ENCODE peak calls at places on chromosomes 16 and 17, in ten cellular contexts. Q is stromal cell of bone marrow; M is mesendoderm; P is dorsolateral prefrontal cortex; X is substantia nigra; V is NCI-H1092; N is stomach; R is activated T-cell treated with anti-CD3 and anti-CD28 coated beads, Interleukin-2, amount 50 U/mL, for 48 hours; B is activated T-helper 1 cell treated with Interleukin-2 at 50 U/mL for 16 hours; T is stimulated activated CD8-positive, alpha-beta memory T cell treated with anti-CD3 and anti-CD28 coated beads, Interleukin-12 subunit alpha, Interleukin-12 subunit beta, amount 100 ng/mL, for 4 hours. S is an unnamed sample.

GRCh38 chr17:30297715-30298114 is 6.0 kb upstream of the BLMH start:
- DNase-seq in R (no peak), T (no peak), M (no peak), Q (no peak), B (no peak), X (no peak), N (no peak), V (no peak), P (no peak), S (no peak)

GRCh38 chr17:8420041-8420934 is 15.4 kb upstream of the NDEL1 start:
- DNase-seq in B (no peak), V (no peak), Q (peak; percentile 78), P (no peak), M (no peak), X (no peak), N (peak; percentile 94), R (no peak), T (no peak), S (no peak)

GRCh38 chr17:61837175-61838051 is 25.9 kb downstream of the BRIP1 start:
- DNase-seq in X (no peak), T (no peak), V (no peak), R (peak; percentile 54), B (no peak), N (peak; percentile 65), M (peak; percentile 57), Q (peak; percentile 45), P (no peak), S (peak; percentile 74)

GRCh38 chr17:66018786-66019185 is 173.1 kb downstream of the CEP112 start:
- DNase-seq in Q (no peak), P (no peak), N (no peak), R (no peak), T (no peak), B (no peak), V (no peak), X (no peak), M (no peak), S (no peak)

GRCh38 chr16:30619643-30620042 is 9.5 kb upstream of the ZNF689 start:
- DNase-seq in V (no peak), Q (no peak), R (no peak), N (no peak), M (no peak), X (no peak), B (no peak), T (no peak), P (no peak), S (no peak)

GRCh38 chr17:49748791-49749190 is 15.1 kb downstream of the FAM117A start:
- DNase-seq in P (no peak), B (peak; percentile 36), N (no peak), V (no peak), Q (no peak), X (no peak), T (peak; percentile 32), M (no peak), R (peak; percentile 71), S (no peak)

GRCh38 chr16:30984669-30985400 is at the start of gene HSD3B7:
- DNase-seq in Q (peak; percentile 58), M (peak; percentile 91), T (peak; percentile 55), V (peak; percentile 56), B (peak; percentile 69), P (peak; percentile 88), X (peak; percentile 20), N (peak; percentile 91), R (peak; percentile 90), S (peak; percentile 90)

GRCh38 chr17:59878624-59879023 is 14.1 kb downstream of the TUBD1 start:
- DNase-seq in V (no peak), N (peak; percentile 9), M (no peak), Q (no peak), P (no peak), T (no peak), B (no peak), X (no peak), R (no peak), S (no peak)

GRCh38 chr16:14354561-14355351 is 275.3 kb downstream of the PARN start:
- DNase-seq in M (no peak), N (no peak), T (no peak), R (peak; percentile 49), P (no peak), Q (no peak), X (no peak), V (no peak), B (no peak), S (no peak)

GRCh38 chr17:72297326-72298115 is 176.7 kb downstream of the SOX9 start:
- DNase-seq in X (no peak), Q (peak; percentile 75), N (no peak), M (peak; percentile 29), T (no peak), V (no peak), P (no peak), R (no peak), B (no peak), S (no peak)

GRCh38 chr17:17073627-17074521 is 31.6 kb downstream of the MPRIP start:
- DNase-seq in P (peak; percentile 17), B (no peak), T (no peak), N (no peak), Q (no peak), X (no peak), M (no peak), R (no peak), V (no peak), S (no peak)

GRCh38 chr16:24535827-24536226 is 3.5 kb upstream of the RBBP6 start:
- DNase-seq in Q (no peak), P (no peak), X (no peak), M (no peak), B (no peak), R (no peak), T (no peak), V (no peak), N (no peak), S (no peak)

GRCh38 chr16:10752843-10753523 is 9.3 kb downstream of the NUBP1 start:
- DNase-seq in N (peak; percentile 31), B (no peak), Q (no peak), T (no peak), M (no peak), X (peak; percentile 16), V (no peak), P (no peak), R (no peak), S (no peak)

GRCh38 chr16:72312862-72313261 is 140.9 kb upstream of the PMFBP1 start:
- DNase-seq in R (no peak), B (no peak), P (no peak), X (no peak), Q (peak; percentile 6), V (no peak), T (no peak), M (no peak), N (no peak), S (peak; percentile 2)

GRCh38 chr16:74309789-74310781 is 13.5 kb downstream of the PSMD7 start:
- DNase-seq in V (peak; percentile 7), M (peak; percentile 65), Q (peak; percentile 23), X (no peak), N (no peak), B (no peak), T (no peak), P (no peak), R (peak; percentile 27), S (peak; percentile 64)

GRCh38 chr16:68235882-68236803 is at the start of gene ESRP2:
- DNase-seq in R (peak; percentile 64), N (peak; percentile 94), V (no peak), T (peak; percentile 25), X (no peak), Q (no peak), B (peak; percentile 34), M (peak; percentile 80), P (peak; percentile 41), S (peak; percentile 62)

GRCh38 chr17:4559851-4560820 is at the start of gene GGT6:
- DNase-seq in V (no peak), R (no peak), Q (no peak), X (no peak), M (no peak), P (no peak), N (peak; percentile 93), B (no peak), T (no peak), S (no peak)

GRCh38 chr17:48972749-48973097 is 4.3 kb upstream of the GIP start:
- DNase-seq in B (no peak), N (no peak), R (no peak), V (no peak), X (no peak), T (no peak), P (no peak), M (no peak), Q (no peak), S (no peak)

GRCh38 chr16:69861276-69862030 is 89.7 kb upstream of the CLEC18A start:
- DNase-seq in V (peak; percentile 5), T (no peak), X (no peak), N (peak; percentile 35), P (no peak), M (no peak), Q (peak; percentile 76), B (no peak), R (no peak), S (no peak)

GRCh38 chr17:63041722-63042121 is 75.7 kb downstream of the TANC2 start:
- DNase-seq in V (no peak), M (no peak), T (no peak), N (no peak), B (no peak), R (no peak), Q (no peak), P (no peak), X (no peak), S (no peak)

GRCh38 chr16:1781758-1782407 is 488 bp downstream of the SPSB3 start:
- DNase-seq in T (no peak), B (peak; percentile 31), V (no peak), N (no peak), R (no peak), P (peak; percentile 47), M (peak; percentile 55), X (no peak), Q (no peak), S (peak; percentile 53)

GRCh38 chr16:28531777-28532744 is 6.7 kb downstream of the NUPR1 start:
- DNase-seq in X (no peak), Q (no peak), B (no peak), N (peak; percentile 90), M (peak; percentile 67), R (no peak), P (no peak), V (no peak), T (no peak), S (peak; percentile 86)

GRCh38 chr17:10824874-10825273 is 13.0 kb downstream of the PIRT start:
- DNase-seq in T (no peak), Q (no peak), P (no peak), X (no peak), N (no peak), V (no peak), B (no peak), R (no peak), M (no peak), S (no peak)

GRCh38 chr17:73379814-73380213 is 68.0 kb upstream of the CDC42EP4 start:
- DNase-seq in P (no peak), Q (no peak), R (no peak), X (no peak), V (no peak), B (no peak), T (no peak), N (no peak), M (no peak), S (no peak)

GRCh38 chr17:45410144-45411091 is 22.3 kb downstream of the ARHGAP27 start:
- DNase-seq in X (no peak), B (peak; percentile 44), T (no peak), R (peak; percentile 79), M (no peak), N (no peak), V (no peak), P (no peak), Q (no peak), S (no peak)

GRCh38 chr17:38628441-38628840 is 22.7 kb upstream of the SRCIN1 start:
- DNase-seq in R (no peak), X (no peak), N (no peak), V (no peak), T (no peak), B (no peak), P (no peak), Q (no peak), M (peak; percentile 79), S (no peak)

GRCh38 chr17:76382305-76382802 is 2.1 kb upstream of the SPHK1 start:
- DNase-seq in X (no peak), P (no peak), T (no peak), Q (no peak), V (no peak), R (peak; percentile 59), B (no peak), N (no peak), M (peak; percentile 80), S (peak; percentile 90)

GRCh38 chr16:73025111-73025505 is 22.8 kb downstream of the ZFHX3 start:
- DNase-seq in T (no peak), X (no peak), R (no peak), B (no peak), M (no peak), P (no peak), Q (peak; percentile 26), V (peak; percentile 17), N (no peak), S (no peak)

S was measured in neural progenitor cell.